ENCODE peak calls at places on chromosomes 7 and 10, in eight cellular contexts. H is DND-41, C is K562, L is A549, J is fibroblast of lung, S is HepG2, T is SK-N-SH, W is GM23338. Q is an unnamed sample.

GRCh38 chr7:79495544-79496272 is 42.2 kb upstream of the MAGI2 start:
- DNase-seq in H (no peak), C (no peak), L (no peak), J (peak; percentile 80), S (no peak), T (no peak), W (no peak), Q (no peak)

GRCh38 chr7:39734605-39735004 is 111.2 kb downstream of the RALA start:
- DNase-seq in H (no peak), C (no peak), L (no peak), J (no peak), S (no peak), T (no peak), W (peak; percentile 37), Q (no peak)

GRCh38 chr7:68613405-68613804 is 984.9 kb upstream of the AUTS2 start:
- DNase-seq in H (no peak), C (no peak), L (no peak), J (peak; percentile 11), S (no peak), T (no peak), W (no peak), Q (peak; percentile 12)

GRCh38 chr7:17679427-17679826 is 260.9 kb downstream of the SNX13 start:
- DNase-seq in H (no peak), C (no peak), L (no peak), J (peak; percentile 74), S (no peak), T (no peak), W (peak; percentile 16), Q (peak; percentile 36)

GRCh38 chr7:128919241-128919640 is 8.7 kb upstream of the KCP start:
- DNase-seq in H (no peak), C (no peak), L (no peak), J (no peak), S (no peak), T (peak; percentile 23), W (no peak), Q (no peak)

GRCh38 chr7:42315631-42316030 is 78.6 kb upstream of the GLI3 start:
- DNase-seq in H (no peak), C (no peak), L (no peak), J (peak; percentile 68), S (no peak), T (no peak), W (no peak), Q (no peak)

GRCh38 chr10:87764072-87764934 is 53.7 kb downstream of the ATAD1 start:
- DNase-seq in H (no peak), C (no peak), L (no peak), J (no peak), S (no peak), T (no peak), W (no peak), Q (no peak)

GRCh38 chr10:29181936-29182335 is 106.9 kb upstream of the LYZL1 start:
- DNase-seq in H (no peak), C (no peak), L (no peak), J (no peak), S (no peak), T (no peak), W (no peak), Q (no peak)

GRCh38 chr7:5532520-5533335 is 109.1 kb upstream of the TNRC18 start:
- DNase-seq in H (no peak), C (peak; percentile 86), L (no peak), J (no peak), S (peak; percentile 66), T (peak; percentile 27), W (peak; percentile 50), Q (no peak)

GRCh38 chr7:11469028-11469718 is 362.8 kb downstream of the THSD7A start:
- DNase-seq in H (no peak), C (no peak), L (no peak), J (peak; percentile 9), S (no peak), T (no peak), W (no peak), Q (no peak)

GRCh38 chr7:155181768-155182167 is 111.6 kb downstream of the HTR5A start:
- DNase-seq in H (no peak), C (no peak), L (no peak), J (no peak), S (no peak), T (no peak), W (no peak), Q (no peak)

GRCh38 chr7:16564909-16565426 is 38.3 kb downstream of the LRRC72 start:
- DNase-seq in H (peak; percentile 11), C (peak; percentile 71), L (peak; percentile 59), J (peak; percentile 33), S (peak; percentile 38), T (peak; percentile 61), W (peak; percentile 87), Q (peak; percentile 37)

GRCh38 chr7:151880688-151881087 is 3.8 kb upstream of the PRKAG2 start:
- DNase-seq in H (no peak), C (no peak), L (no peak), J (no peak), S (no peak), T (no peak), W (no peak), Q (no peak)

GRCh38 chr7:27999829-28000228 is 180.8 kb downstream of the JAZF1 start:
- DNase-seq in H (no peak), C (no peak), L (no peak), J (no peak), S (no peak), T (no peak), W (no peak), Q (no peak)

GRCh38 chr7:140570120-140570519 is 70.5 kb downstream of the DENND2A start:
- DNase-seq in H (no peak), C (no peak), L (no peak), J (no peak), S (no peak), T (no peak), W (no peak), Q (no peak)

GRCh38 chr7:140564643-140565042 is 76.0 kb downstream of the DENND2A start:
- DNase-seq in H (no peak), C (no peak), L (no peak), J (peak; percentile 64), S (no peak), T (no peak), W (no peak), Q (no peak)

GRCh38 chr7:140571537-140572122 is 69.0 kb downstream of the DENND2A start:
- DNase-seq in H (no peak), C (no peak), L (no peak), J (peak; percentile 36), S (no peak), T (no peak), W (no peak), Q (no peak)

GRCh38 chr7:140562921-140563600 is 77.6 kb downstream of the DENND2A start:
- DNase-seq in H (no peak), C (no peak), L (no peak), J (peak; percentile 64), S (no peak), T (no peak), W (peak; percentile 24), Q (no peak)

GRCh38 chr7:140568021-140568813 is 72.4 kb downstream of the DENND2A start:
- DNase-seq in H (no peak), C (no peak), L (no peak), J (no peak), S (no peak), T (no peak), W (no peak), Q (no peak)
- H3K4me2 ChIP-seq in H (no peak overlapping the region), C (no peak overlapping the region), L (peak overlapping the region; percentile 58), J (no peak overlapping the region), S (no peak overlapping the region), T (no peak overlapping the region), W (no peak overlapping the region), Q (no peak overlapping the region)

GRCh38 chr7:143269254-143269653 is 6.0 kb downstream of the GSTK1 start:
- DNase-seq in H (no peak), C (peak; percentile 30), L (no peak), J (no peak), S (no peak), T (no peak), W (no peak), Q (no peak)

GRCh38 chr7:143261901-143262300 is 1.3 kb upstream of the GSTK1 start:
- DNase-seq in H (no peak), C (peak; percentile 50), L (no peak), J (no peak), S (no peak), T (no peak), W (no peak), Q (no peak)

GRCh38 chr7:143259765-143260164 is 3.5 kb upstream of the GSTK1 start:
- DNase-seq in H (no peak), C (peak; percentile 39), L (no peak), J (no peak), S (peak; percentile 30), T (no peak), W (no peak), Q (no peak)

GRCh38 chr7:143263266-143264195 is at the start of gene GSTK1:
- DNase-seq in H (peak; percentile 87), C (peak; percentile 95), L (peak; percentile 89), J (peak; percentile 67), S (peak; percentile 66), T (peak; percentile 94), W (peak; percentile 87), Q (peak; percentile 46)

GRCh38 chr7:143265017-143265693 is 1.9 kb downstream of the GSTK1 start:
- DNase-seq in H (no peak), C (no peak), L (no peak), J (no peak), S (no peak), T (no peak), W (no peak), Q (no peak)
- H3K4me2 ChIP-seq in H (peak overlapping the region; percentile 93), C (peak overlapping the region; percentile 86), L (peak overlapping the region; percentile 77), J (no peak overlapping the region), S (peak overlapping the region; percentile 77), T (peak overlapping the region; percentile 91), W (no peak overlapping the region), Q (no peak overlapping the region)

DNA sequence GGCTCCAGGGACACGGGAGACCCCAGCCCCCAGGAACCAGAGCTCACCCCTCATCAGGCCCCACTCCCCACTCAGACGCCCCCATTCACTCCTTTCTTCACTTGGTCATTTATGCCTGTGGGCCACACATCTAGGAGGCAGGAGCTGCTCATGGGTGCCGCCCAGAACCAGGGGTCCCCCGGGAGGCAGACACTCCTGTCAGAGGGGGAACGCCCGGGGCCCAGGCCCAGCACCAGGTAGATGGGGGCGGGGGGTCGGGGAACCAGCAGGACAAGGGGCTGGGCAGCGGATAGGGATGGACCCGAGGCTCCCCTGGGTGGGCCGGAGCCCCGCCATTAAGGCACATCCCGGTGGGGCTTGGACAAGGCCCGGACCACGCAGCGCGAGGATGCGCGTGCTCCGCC is 11.8 kb downstream of the CALY start:
- DNase-seq in H (no peak), C (no peak), L (no peak), J (no peak), S (no peak), T (peak; percentile 67), W (no peak), Q (no peak)
- H3K4me2 ChIP-seq in H (peak overlapping the region; percentile 62), C (no peak overlapping the region), L (peak overlapping the region; percentile 68), J (peak overlapping the region; percentile 51), S (peak overlapping the region; percentile 83), T (peak overlapping the region; percentile 73), W (peak overlapping the region; percentile 87), Q (peak overlapping the region; percentile 89)

DNA sequence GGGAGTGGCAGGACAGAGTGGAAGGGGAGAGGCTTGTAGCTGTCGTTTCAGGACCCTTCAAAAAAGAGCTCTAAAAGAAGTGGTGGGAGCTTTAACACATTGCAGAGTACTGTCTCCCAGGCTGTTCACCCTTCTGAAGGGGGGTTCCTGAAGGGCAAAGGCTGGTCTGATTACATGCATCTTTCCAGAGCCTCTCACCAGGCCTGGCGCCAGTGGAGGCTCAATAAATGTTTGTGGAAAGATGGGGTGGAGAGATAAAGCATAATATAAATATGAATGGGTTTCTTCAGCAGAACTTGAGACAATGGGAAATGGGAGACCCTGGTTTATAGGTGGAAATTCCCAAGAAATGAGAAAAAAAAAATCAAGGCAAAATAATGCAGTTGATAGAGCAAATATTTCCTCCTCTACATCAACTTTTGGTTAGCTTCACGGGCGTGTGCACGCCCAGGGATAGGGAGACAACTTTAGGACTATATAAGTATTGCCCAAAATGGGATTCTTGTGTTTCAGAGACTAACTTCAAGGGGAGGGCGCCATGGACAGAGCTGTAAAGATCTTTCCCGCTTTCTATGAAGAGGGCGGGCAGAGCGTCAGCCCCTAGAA is 613 bp upstream of the BUB3 start:
- DNase-seq in H (no peak), C (no peak), L (no peak), J (no peak), S (no peak), T (no peak), W (no peak), Q (no peak)
- H3K4me2 ChIP-seq in H (peak overlapping the region; percentile 83), C (no peak overlapping the region), L (peak overlapping the region; percentile 42), J (no peak overlapping the region), S (no peak overlapping the region), T (no peak overlapping the region), W (peak overlapping the region; percentile 83), Q (peak overlapping the region; percentile 14)

Q was measured in neuronal stem cell.